ENCODE peak calls at places on chromosomes 5 and 9, in seven cellular contexts. R is H9, D is MCF 10A, E is neural progenitor cell, P is GM10248, J is HFF-Myc, W is fibroblast of the aortic adventitia. M is an unnamed sample.

GRCh38 chr5:140010798-140011197 is 32.3 kb downstream of the NRG2 start:
- DNase-seq in D (no peak), E (no peak), P (no peak), J (no peak), R (no peak), W (no peak), M (no peak)

GRCh38 chr9:108053555-108054061 is 564.0 kb upstream of the KLF4 start:
- DNase-seq in D (peak; percentile 94), P (no peak), E (peak; percentile 54), R (no peak), J (no peak), W (peak; percentile 98), M (peak; percentile 92)

GRCh38 chr5:7869474-7870136 is 657 bp downstream of the MTRR start:
- DNase-seq in E (peak; percentile 11), W (no peak), R (no peak), D (peak; percentile 12), J (no peak), P (peak; percentile 32), M (peak; percentile 3)

GRCh38 chr9:117095116-117095515 is 319.7 kb downstream of the ASTN2 start:
- DNase-seq in P (no peak), D (no peak), W (peak; percentile 1), E (no peak), J (no peak), R (no peak), M (no peak)

GRCh38 chr9:13690595-13690994 is 411.1 kb upstream of the MPDZ start:
- DNase-seq in J (no peak), E (no peak), D (no peak), P (no peak), R (no peak), W (no peak), M (no peak)

GRCh38 chr9:130159057-130159456 is 13.1 kb upstream of the NCS1 start:
- DNase-seq in P (no peak), E (no peak), J (no peak), D (no peak), W (no peak), R (no peak), M (no peak)

GRCh38 chr9:1009101-1009707 is 32.7 kb downstream of the DMRT3 start:
- DNase-seq in R (peak; percentile 83), D (peak; percentile 87), J (peak; percentile 57), P (peak; percentile 75), W (peak; percentile 75), E (peak; percentile 82), M (peak; percentile 81)

GRCh38 chr5:76393035-76393680 is 9.9 kb upstream of the IQGAP2 start:
- DNase-seq in D (no peak), P (no peak), E (no peak), J (no peak), W (no peak), R (no peak), M (no peak)

GRCh38 chr5:136087961-136088871 is 44.4 kb upstream of the SMAD5 start:
- DNase-seq in W (peak; percentile 95), E (no peak), J (no peak), R (no peak), P (no peak), D (peak; percentile 84), M (peak; percentile 94)

GRCh38 chr5:130805601-130806000 is 359.5 kb downstream of the HINT1 start:
- DNase-seq in D (no peak), R (no peak), W (no peak), P (no peak), E (no peak), J (no peak), M (no peak)

GRCh38 chr5:6158974-6159863 is 219.1 kb downstream of the MED10 start:
- DNase-seq in J (no peak), P (no peak), W (peak; percentile 87), E (no peak), R (no peak), D (peak; percentile 88), M (peak; percentile 20)

GRCh38 chr5:4541334-4541733 is 598.8 kb upstream of the ADAMTS16 start:
- DNase-seq in E (no peak), R (no peak), P (no peak), W (no peak), J (no peak), D (no peak), M (no peak)

GRCh38 chr5:33611882-33612281 is 171.1 kb downstream of the TARS1 start:
- DNase-seq in E (no peak), P (no peak), R (no peak), J (no peak), W (peak; percentile 76), D (peak; percentile 43), M (peak; percentile 66)

GRCh38 chr5:54774281-54775171 is 210.9 kb downstream of the ESM1 start:
- DNase-seq in E (no peak), J (no peak), W (peak; percentile 92), D (no peak), P (no peak), R (no peak), M (peak; percentile 68)

GRCh38 chr5:151039665-151040064 is 19.3 kb downstream of the GPX3 start:
- DNase-seq in D (no peak), R (no peak), W (no peak), P (no peak), E (no peak), J (no peak), M (no peak)

GRCh38 chr5:132224721-132225120 is 2.9 kb downstream of the P4HA2 start:
- DNase-seq in D (peak; percentile 13), J (no peak), W (no peak), P (no peak), R (no peak), E (no peak), M (no peak)

GRCh38 chr9:110208031-110208430 is at the start of gene C9orf152:
- DNase-seq in P (no peak), R (no peak), E (no peak), J (no peak), D (no peak), W (no peak), M (no peak)

DNA sequence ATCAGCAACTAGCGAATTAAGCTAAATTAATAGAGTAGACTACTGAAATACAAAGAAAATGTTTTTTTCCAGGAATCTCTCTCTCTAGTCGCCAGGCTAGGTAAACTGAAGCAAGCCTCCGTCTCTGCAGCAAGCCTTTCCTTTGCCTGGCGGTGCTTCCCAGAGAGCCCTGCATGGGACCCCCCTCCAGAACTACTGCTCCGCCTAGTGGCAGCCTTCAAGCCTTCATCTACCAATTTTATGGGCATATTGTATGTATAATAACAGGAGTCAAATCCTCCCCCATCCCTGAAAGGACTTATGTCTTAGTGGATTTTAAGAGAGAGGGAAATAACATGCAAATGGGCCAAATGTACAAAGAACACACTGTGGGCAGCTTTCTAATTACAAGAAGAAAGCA is 241.9 kb downstream of the SAXO1 start:
- DNase-seq in J (no peak), R (peak; percentile 74), P (no peak), E (peak; percentile 81), W (no peak), D (peak; percentile 46), M (peak; percentile 20)
- TF ChIP-seq CTCF in J (peak; percentile 23), R (peak; percentile 86), P (peak; percentile 13), E (peak; percentile 88), W (peak; percentile 13), D (peak; percentile 20), M (peak; percentile 34)

DNA sequence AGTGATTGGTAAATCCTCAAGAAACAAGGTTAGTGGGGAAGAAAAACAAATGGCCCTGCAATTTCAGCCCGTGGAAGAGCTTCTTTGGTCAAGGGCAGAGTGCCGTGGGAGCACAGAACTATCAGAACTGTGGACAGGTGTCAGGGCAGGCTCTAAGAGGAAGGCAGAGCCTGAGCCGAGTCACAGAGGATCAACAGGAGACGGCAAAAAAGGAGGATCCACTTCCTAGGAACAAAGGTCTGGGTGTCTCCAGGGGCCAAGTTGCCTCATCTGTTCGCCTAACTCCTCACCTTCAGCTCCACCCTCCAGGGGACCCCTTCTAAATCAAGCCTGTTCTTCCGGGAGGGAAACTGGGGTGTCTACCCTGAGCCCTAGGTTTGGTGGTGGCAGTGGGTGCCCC is 88.0 kb downstream of the FEM1C start:
- DNase-seq in R (no peak), P (no peak), W (no peak), J (no peak), D (no peak), E (peak; percentile 19), M (no peak)
- TF ChIP-seq CTCF in R (no peak), P (no peak), W (no peak), J (no peak), D (no peak), E (no peak), M (no peak)

DNA sequence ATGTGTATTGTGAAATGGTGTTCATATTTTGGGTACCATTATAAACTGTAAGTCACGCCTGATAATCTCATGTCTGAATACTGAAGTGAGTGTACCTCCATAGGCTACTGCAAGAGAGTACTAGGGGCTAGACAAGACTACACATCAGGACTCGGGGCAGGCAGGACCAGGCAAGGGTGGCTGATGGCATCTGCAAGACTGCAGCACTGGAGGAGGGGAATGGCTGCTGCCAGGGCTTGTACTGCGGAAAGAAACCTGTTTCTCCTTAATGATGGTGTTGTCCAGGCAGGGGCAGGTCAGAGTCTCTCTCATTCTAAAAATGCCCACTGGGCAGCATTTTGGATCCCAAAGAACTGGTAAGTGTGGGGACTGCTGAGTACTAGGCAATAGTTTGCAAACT is 172.5 kb downstream of the RAB3C start:
- DNase-seq in J (no peak), W (no peak), R (no peak), P (no peak), D (no peak), E (no peak), M (no peak)
- TF ChIP-seq CTCF in J (no peak), W (no peak), R (no peak), P (no peak), D (no peak), E (no peak), M (no peak)

GRCh38 chr9:123938401-123938800 is 8.5 kb upstream of the DENND1A start:
- DNase-seq in R (no peak), J (no peak), W (no peak), P (no peak), E (no peak), D (no peak), M (no peak)

GRCh38 chr9:123943671-123944070 is 13.7 kb upstream of the DENND1A start:
- DNase-seq in E (no peak), W (no peak), R (no peak), J (no peak), D (no peak), P (no peak), M (no peak)

GRCh38 chr9:123942542-123942941 is 12.6 kb upstream of the DENND1A start:
- DNase-seq in D (no peak), R (no peak), J (no peak), W (no peak), E (no peak), P (no peak), M (no peak)

GRCh38 chr9:123941535-123942070 is 11.7 kb upstream of the DENND1A start:
- DNase-seq in W (no peak), P (no peak), J (no peak), R (no peak), D (no peak), E (no peak), M (no peak)

DNA sequence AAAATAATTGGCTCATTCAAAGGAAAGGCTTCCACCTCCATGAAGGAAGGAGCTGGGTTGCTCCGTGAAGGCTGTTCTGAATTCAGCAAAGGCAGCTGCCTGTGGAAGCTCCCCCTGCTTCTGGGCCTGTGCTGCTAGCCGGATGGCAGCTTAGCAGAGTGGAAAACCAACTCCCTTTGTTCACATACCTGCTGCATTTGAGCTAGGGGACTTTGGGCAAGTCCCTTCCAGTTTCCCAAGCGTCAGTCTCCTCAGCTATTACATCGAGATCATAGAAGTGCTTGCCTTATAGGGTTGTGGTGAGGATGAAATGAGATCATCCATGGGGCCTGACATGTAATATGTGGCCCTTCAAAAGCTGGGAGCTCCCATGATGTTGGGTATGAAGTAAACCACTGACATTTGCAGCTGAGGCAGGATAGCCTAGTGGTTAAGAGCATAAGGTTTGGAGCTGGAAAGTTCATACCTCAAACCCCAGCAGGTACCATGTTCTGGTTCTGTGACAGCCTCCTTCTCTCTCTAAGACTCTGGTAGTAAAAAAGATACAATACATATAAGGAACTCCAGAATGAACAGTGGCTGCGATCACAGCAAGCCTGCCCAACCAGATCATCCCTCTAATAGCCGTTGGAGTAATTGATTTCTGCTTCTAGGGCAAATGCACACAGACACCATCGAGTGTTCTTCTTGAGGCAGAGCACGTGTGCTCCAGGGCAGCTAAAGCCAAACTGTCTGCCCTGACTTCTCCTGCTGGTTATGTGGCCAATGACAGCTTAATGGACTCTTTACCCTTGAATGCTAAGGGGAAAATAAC is 11.0 kb upstream of the DENND1A start:
- DNase-seq in E (no peak), P (peak; percentile 35), W (no peak), R (no peak), D (no peak), J (no peak), M (no peak)
- TF ChIP-seq CTCF in E (no peak), P (no peak), W (peak; percentile 8), R (peak; percentile 20), D (no peak), J (no peak), M (peak; percentile 8)